ENCODE peak calls at places on chromosomes 7 and 10, in ten cellular contexts. J, Y, K, P, G, R, A, Z, Q and L are unnamed samples.

GRCh38 chr7:90402785-90403173 is 482 bp upstream of the CLDN12 start:
- DNase-seq in Q (no peak), J (no peak), K (no peak), G (no peak), A (no peak), Y (no peak), R (no peak), P (no peak), Z (no peak), L (no peak)

GRCh38 chr10:18561861-18562551 is 89.4 kb downstream of the NSUN6 start:
- DNase-seq in K (no peak), P (no peak), Z (no peak), A (no peak), J (no peak), Y (no peak), R (no peak), G (no peak), Q (no peak), L (no peak)

GRCh38 chr7:40330408-40330807 is 195.6 kb downstream of the SUGCT start:
- DNase-seq in Y (no peak), G (no peak), Q (no peak), A (no peak), J (no peak), K (no peak), R (no peak), Z (no peak), P (no peak), L (no peak)

GRCh38 chr10:109737009-109737408 is 186.3 kb downstream of the XPNPEP1 start:
- DNase-seq in J (no peak), K (no peak), A (no peak), Q (no peak), Y (no peak), R (no peak), G (no peak), Z (no peak), P (no peak), L (no peak)

GRCh38 chr7:112414855-112415490 is 35.3 kb upstream of the IFRD1 start:
- DNase-seq in Y (peak; percentile 57), G (no peak), Q (no peak), A (peak; percentile 53), J (peak; percentile 65), R (no peak), P (no peak), K (no peak), Z (no peak), L (no peak)

GRCh38 chr7:105787793-105788192 is 88.6 kb downstream of the ATXN7L1 start:
- DNase-seq in R (no peak), Q (no peak), Y (no peak), K (no peak), G (no peak), Z (no peak), J (no peak), P (no peak), A (no peak), L (no peak)

GRCh38 chr7:509426-509825 is 10.2 kb downstream of the PDGFA start:
- DNase-seq in G (peak; percentile 48), Z (no peak), R (no peak), Y (no peak), Q (no peak), P (no peak), A (no peak), J (no peak), K (no peak), L (no peak)

GRCh38 chr7:45066409-45066808 is 22.4 kb downstream of the NACAD start:
- DNase-seq in P (no peak), K (no peak), A (no peak), J (no peak), Q (no peak), Z (no peak), G (peak; percentile 34), Y (no peak), R (no peak), L (peak; percentile 24)

GRCh38 chr7:57361406-57361805 is 88.6 kb upstream of the ZNF716 start:
- DNase-seq in R (no peak), J (no peak), A (no peak), G (no peak), Q (no peak), Z (no peak), P (no peak), K (no peak), Y (no peak), L (no peak)

GRCh38 chr7:57363321-57363720 is 86.7 kb upstream of the ZNF716 start:
- DNase-seq in J (no peak), Y (no peak), A (no peak), Q (no peak), G (no peak), K (no peak), P (no peak), R (no peak), Z (no peak), L (no peak)

GRCh38 chr7:57367171-57367570 is 82.8 kb upstream of the ZNF716 start:
- DNase-seq in R (no peak), A (no peak), K (no peak), G (no peak), Y (no peak), Q (no peak), Z (no peak), P (no peak), J (no peak), L (no peak)

GRCh38 chr7:57364933-57365710 is 84.9 kb upstream of the ZNF716 start:
- DNase-seq in R (no peak), J (no peak), A (no peak), Z (no peak), P (no peak), G (no peak), Q (no peak), K (no peak), Y (no peak), L (no peak)

DNA sequence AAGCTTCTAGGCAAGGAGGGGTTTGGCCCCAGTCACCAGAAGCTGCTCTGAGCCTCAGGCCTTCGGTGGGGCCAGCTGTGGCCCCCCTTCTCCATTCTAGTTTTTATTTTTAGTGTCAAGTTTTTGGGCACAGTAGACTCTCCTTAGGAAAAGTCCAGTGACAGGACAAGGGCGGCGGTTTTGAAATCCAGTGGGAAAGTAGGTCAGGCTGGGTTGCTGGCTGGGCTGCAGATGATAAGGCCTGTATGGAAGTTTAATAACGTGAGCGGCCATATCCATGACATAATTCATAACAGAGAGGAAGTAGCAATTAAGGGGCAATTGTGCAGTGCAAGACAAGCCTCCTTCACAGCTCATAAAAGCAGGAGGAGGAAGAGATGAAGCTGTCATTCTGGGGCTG is 87.1 kb upstream of the ZNF716 start:
- DNase-seq in Y (no peak), Z (no peak), K (no peak), R (no peak), A (no peak), J (no peak), Q (no peak), P (no peak), G (no peak), L (no peak)
- H3K9me3 ChIP-seq in Y (no peaks in the 10 kb centered on the region), Z (peaks cover 8% of the 10 kb centered on the region), K (no peaks in the 10 kb centered on the region), R (no peaks in the 10 kb centered on the region), A (peaks cover 4% of the 10 kb centered on the region), J (no peaks in the 10 kb centered on the region), Q (no peaks in the 10 kb centered on the region), P (no peaks in the 10 kb centered on the region), G (no peaks in the 10 kb centered on the region), L (peaks cover 30% of the 10 kb centered on the region)

DNA sequence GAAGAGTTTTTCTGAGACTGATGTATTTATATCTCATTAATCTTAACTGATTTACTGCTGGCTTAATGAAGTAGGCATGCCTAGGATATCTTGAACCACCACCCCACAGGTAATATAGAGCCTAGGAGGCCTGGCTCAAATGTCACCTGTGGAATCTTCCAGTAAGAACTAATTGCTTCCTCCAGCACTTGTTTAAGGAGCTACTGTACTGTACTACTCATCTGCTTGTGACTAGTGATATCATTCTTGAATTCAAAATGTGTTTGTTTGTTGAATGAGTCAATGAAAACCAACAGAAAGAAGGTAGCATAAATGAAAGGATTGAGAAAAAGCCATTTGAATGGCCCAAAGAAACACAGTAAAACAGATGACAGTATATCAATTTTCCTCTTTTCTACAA is 43.6 kb upstream of the SLIT1 start:
- DNase-seq in G (no peak), Q (no peak), A (no peak), Y (no peak), P (no peak), K (no peak), R (no peak), Z (no peak), J (no peak), L (no peak)
- H3K27ac ChIP-seq in G (no peak overlapping the region), Q (no peak overlapping the region), A (peak overlapping the region; percentile 85), Y (no peak overlapping the region), P (no peak overlapping the region), K (no peak overlapping the region), R (no peak overlapping the region), Z (no peak overlapping the region), J (no peak overlapping the region), L (no peak overlapping the region)

GRCh38 chr10:5896208-5896607 is 6.2 kb downstream of the FBH1 start:
- DNase-seq in Y (no peak), J (no peak), R (no peak), Z (no peak), A (no peak), Q (no peak), G (no peak), P (no peak), K (no peak), L (no peak)

GRCh38 chr10:5894458-5894857 is 4.4 kb downstream of the FBH1 start:
- DNase-seq in Q (no peak), J (no peak), P (no peak), Y (no peak), K (no peak), R (no peak), A (peak; percentile 78), Z (no peak), G (no peak), L (no peak)

GRCh38 chr10:5894873-5895272 is 4.8 kb downstream of the FBH1 start:
- DNase-seq in P (peak; percentile 40), Z (no peak), G (no peak), R (no peak), J (no peak), Y (no peak), K (no peak), A (peak; percentile 73), Q (no peak), L (no peak)

GRCh38 chr10:5895804-5896203 is 5.8 kb downstream of the FBH1 start:
- DNase-seq in A (no peak), R (no peak), K (no peak), Q (no peak), J (no peak), Y (no peak), G (no peak), P (no peak), Z (no peak), L (no peak)

DNA sequence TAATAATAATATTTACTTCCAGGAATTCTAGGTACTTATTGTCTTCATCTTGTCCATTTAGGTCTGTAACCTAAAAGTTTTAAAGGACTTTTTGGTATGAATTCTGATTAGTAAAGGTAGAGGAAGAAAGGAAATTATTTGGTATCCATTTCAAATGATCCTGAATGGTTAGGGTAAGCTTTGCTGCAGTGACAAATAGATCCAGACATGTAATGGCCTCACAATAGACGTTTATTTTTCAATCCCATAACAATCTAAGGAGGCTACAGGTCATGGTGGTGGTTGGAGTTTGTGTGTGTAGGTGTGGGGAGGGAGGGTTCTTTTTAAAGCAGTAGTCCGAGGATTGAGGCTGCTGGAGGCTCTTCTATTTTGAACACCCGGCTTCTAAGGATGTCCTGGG is 5.3 kb downstream of the FBH1 start:
- DNase-seq in Y (no peak), K (no peak), G (no peak), Z (no peak), P (no peak), J (no peak), R (no peak), A (no peak), Q (no peak), L (no peak)
- H3K4me3 ChIP-seq in Y (no peak overlapping the region), K (no peak overlapping the region), G (no peak overlapping the region), Z (no peak overlapping the region), P (no peak overlapping the region), J (no peak overlapping the region), R (no peak overlapping the region), A (no peak overlapping the region), Q (no peak overlapping the region), L (no peak overlapping the region)

GRCh38 chr7:157757776-157758467 is 421.1 kb downstream of the DNAJB6 start:
- DNase-seq in Z (no peak), A (no peak), J (no peak), Q (no peak), G (peak; percentile 66), Y (no peak), K (no peak), P (no peak), R (no peak), L (no peak)
- H3K9me3 ChIP-seq in Z (no peaks in the 10 kb centered on the region), A (no peaks in the 10 kb centered on the region), J (no peaks in the 10 kb centered on the region), Q (no peaks in the 10 kb centered on the region), G (no peaks in the 10 kb centered on the region), Y (no peaks in the 10 kb centered on the region), K (no peaks in the 10 kb centered on the region), P (no peaks in the 10 kb centered on the region), R (no peaks in the 10 kb centered on the region), L (peaks cover 18% of the 10 kb centered on the region)